ENCODE peak calls at places on chromosomes 6 and 20, in nine cellular contexts. H is D341Med; Y is A172; I is activated naive CD4-positive, alpha-beta T cell; K is ovary; J is CD8-positive, alpha-beta memory T cell; D is NCI-H748 treated with DMSO at 0.1 percent for 48 hours; S is fibroblast of pulmonary artery; B is NAMALWA. T is an unnamed sample.

GRCh38 chr6:80690611-80691090 is 584.2 kb downstream of the BCKDHB start:
- DNase-seq in D (no peak), S (peak), J (no peak), K (no peak), I (no peak), Y (no peak), B (no peak), H (no peak), T (no peak)

GRCh38 chr20:57007171-57007540 is 259.3 kb downstream of the BMP7 start:
- DNase-seq in Y (no peak), K (no peak), B (no peak), J (no peak), D (no peak), H (no peak), I (no peak), S (no peak), T (no peak)

GRCh38 chr6:158818008-158818579 is 1.1 kb downstream of the EZR start:
- DNase-seq in Y (peak), S (peak), H (peak), B (peak), D (peak), K (peak), J (peak), I (peak), T (no peak)

GRCh38 chr6:167826230-167827061 is at the start of gene AFDN:
- DNase-seq in J (peak), H (peak), D (no peak), S (peak), K (peak), B (peak), Y (no peak), I (peak), T (peak)

GRCh38 chr6:34115396-34116314 is 30.2 kb downstream of the GRM4 start:
- DNase-seq in I (no peak), K (no peak), H (no peak), J (no peak), S (peak), B (peak), D (no peak), Y (no peak), T (no peak)

GRCh38 chr6:35302604-35303218 is 5.1 kb downstream of the DEF6 start:
- DNase-seq in H (no peak), S (peak), J (peak), Y (peak), I (peak), K (no peak), D (no peak), B (peak), T (no peak)

GRCh38 chr6:37822851-37823682 is 3.5 kb downstream of the ZFAND3 start:
- DNase-seq in H (no peak), D (no peak), K (no peak), I (no peak), B (no peak), Y (no peak), J (no peak), S (peak), T (no peak)

GRCh38 chr20:63572071-63572787 is 1.8 kb downstream of the HELZ2 start:
- DNase-seq in S (no peak), D (no peak), J (no peak), Y (no peak), B (no peak), K (no peak), I (no peak), H (no peak), T (no peak)

GRCh38 chr6:20202699-20203302 is 9.5 kb downstream of the MBOAT1 start:
- DNase-seq in S (no peak), J (no peak), I (no peak), B (no peak), D (no peak), K (no peak), Y (no peak), H (no peak), T (no peak)

GRCh38 chr6:49676671-49677281 is 36.6 kb downstream of the CRISP2 start:
- DNase-seq in H (no peak), K (no peak), Y (peak), B (no peak), S (peak), I (no peak), D (no peak), J (no peak), T (no peak)

GRCh38 chr6:34970962-34971361 is 81.9 kb downstream of the ANKS1A start:
- DNase-seq in S (peak), K (no peak), H (no peak), D (no peak), I (no peak), B (no peak), Y (no peak), J (no peak), T (no peak)

GRCh38 chr20:58712823-58713731 is 20.5 kb downstream of the NPEPL1 start:
- DNase-seq in Y (no peak), I (no peak), J (no peak), S (no peak), K (peak), B (no peak), H (peak), D (no peak), T (no peak)

GRCh38 chr6:89339565-89339964 is 13.0 kb downstream of the UBE2J1 start:
- DNase-seq in J (no peak), Y (no peak), B (no peak), H (no peak), I (no peak), D (no peak), S (no peak), K (no peak), T (no peak)

GRCh38 chr20:25256226-25256859 is 8.5 kb downstream of the PYGB start:
- DNase-seq in H (no peak), Y (no peak), S (peak), B (no peak), K (no peak), J (no peak), I (no peak), D (no peak), T (no peak)

GRCh38 chr6:115728171-115728570 is 332.5 kb downstream of the FRK start:
- DNase-seq in I (no peak), H (no peak), J (no peak), D (no peak), K (no peak), B (no peak), S (no peak), Y (no peak), T (no peak)

GRCh38 chr6:157403011-157403683 is 22.2 kb downstream of the ZDHHC14 start:
- DNase-seq in D (no peak), H (no peak), S (no peak), I (no peak), B (no peak), J (no peak), Y (no peak), K (no peak), T (no peak)

GRCh38 chr20:62742550-62742949 is 33.9 kb downstream of the NTSR1 start:
- DNase-seq in S (no peak), D (no peak), H (no peak), Y (no peak), K (no peak), J (no peak), I (no peak), B (no peak), T (no peak)

GRCh38 chr6:72861935-72862432 is 240.1 kb downstream of the KCNQ5 start:
- DNase-seq in S (peak), J (no peak), K (no peak), Y (peak), B (peak), H (no peak), I (no peak), D (no peak), T (no peak)

T was measured in hypothalamus.